ENCODE peak calls at places on chromosomes 13 and 19, in four cellular contexts. G is amygdala, N is HFF-Myc, R is activated T-cell treated with anti-CD3 and anti-CD28 coated beads for 1 hour. D is an unnamed sample.

GRCh38 chr19:1632462-1633268 is 19.8 kb downstream of the TCF3 start:
- DNase-seq in G (no peak), N (no peak), R (no peak), D (no peak)

GRCh38 chr19:15432629-15433518 is 14.1 kb upstream of the AKAP8L start:
- DNase-seq in G (no peak), N (no peak), R (peak; percentile 89), D (peak; percentile 93)

GRCh38 chr13:54953786-54954185 is 1925.2 kb downstream of the OLFM4 start:
- DNase-seq in G (no peak), N (no peak), R (no peak), D (no peak)

GRCh38 chr13:38899581-38899980 is 91.0 kb downstream of the STOML3 start:
- DNase-seq in G (no peak), N (no peak), R (no peak), D (no peak)

GRCh38 chr13:98368019-98368418 is 190.9 kb upstream of the RNF113B start:
- DNase-seq in G (no peak), N (no peak), R (no peak), D (no peak)

GRCh38 chr13:96238861-96239260 is 149.0 kb downstream of the HS6ST3 start:
- DNase-seq in G (no peak), N (no peak), R (no peak), D (no peak)

GRCh38 chr19:37983153-37983552 is 76.1 kb downstream of the SIPA1L3 start:
- DNase-seq in G (no peak), N (peak; percentile 15), R (no peak), D (no peak)

GRCh38 chr19:51150627-51151026 is 8.5 kb downstream of the SIGLEC7 start:
- DNase-seq in G (no peak), N (no peak), R (no peak), D (no peak)

GRCh38 chr13:65911546-65912193 is 1318.5 kb downstream of the PCDH9 start:
- DNase-seq in G (no peak), N (no peak), R (no peak), D (no peak)

GRCh38 chr13:42486711-42487198 is 87.2 kb upstream of the TNFSF11 start:
- DNase-seq in G (no peak), N (no peak), R (no peak), D (no peak)

GRCh38 chr19:12202250-12202649 is 39.4 kb downstream of the ZNF136 start:
- DNase-seq in G (no peak), N (no peak), R (peak; percentile 53), D (peak; percentile 47)

GRCh38 chr13:112748947-112749346 is 59.1 kb downstream of the ATP11A start:
- DNase-seq in G (no peak), N (no peak), R (no peak), D (no peak)

GRCh38 chr13:26184791-26185250 is 37.3 kb downstream of the RNF6 start:
- DNase-seq in G (no peak), N (peak; percentile 30), R (peak; percentile 62), D (peak; percentile 44)

GRCh38 chr19:34673590-34673989 is 3.4 kb downstream of the SCGB2B2 start:
- DNase-seq in G (no peak), N (no peak), R (no peak), D (no peak)

GRCh38 chr13:98746968-98747367 is 5.5 kb downstream of the SLC15A1 start:
- DNase-seq in G (no peak), N (no peak), R (no peak), D (no peak)

GRCh38 chr13:54709546-54709945 is 1680.9 kb downstream of the OLFM4 start:
- DNase-seq in G (no peak), N (no peak), R (no peak), D (no peak)

GRCh38 chr13:94716016-94716415 is 3.7 kb upstream of the SOX21 start:
- DNase-seq in G (no peak), N (no peak), R (no peak), D (no peak)

GRCh38 chr13:20713751-20714150 is 10.3 kb downstream of the IL17D start:
- DNase-seq in G (no peak), N (no peak), R (no peak), D (no peak)

GRCh38 chr13:40993119-40993518 is 26.0 kb downstream of the ELF1 start:
- DNase-seq in G (no peak), N (no peak), R (no peak), D (no peak)

GRCh38 chr13:112069063-112069726 is 2.2 kb downstream of the SOX1 start:
- DNase-seq in G (no peak), N (no peak), R (no peak), D (no peak)

GRCh38 chr19:2846180-2846935 is 5.1 kb downstream of the ZNF555 start:
- DNase-seq in G (no peak), N (no peak), R (no peak), D (no peak)

GRCh38 chr13:26785845-26786630 is 25.5 kb upstream of the GPR12 start:
- DNase-seq in G (no peak), N (peak; percentile 2), R (peak; percentile 17), D (peak; percentile 16)

GRCh38 chr13:30863796-30864195 is 42.3 kb upstream of the MEDAG start:
- DNase-seq in G (no peak), N (no peak), R (no peak), D (no peak)

GRCh38 chr13:30551194-30551593 is 66.5 kb upstream of the USPL1 start:
- DNase-seq in G (no peak), N (peak; percentile 16), R (no peak), D (no peak)

GRCh38 chr19:45455707-45456499 is 11.9 kb upstream of the FOSB start:
- DNase-seq in G (no peak), N (no peak), R (no peak), D (peak; percentile 37)

GRCh38 chr19:29605653-29606419 is at the start of gene POP4:
- DNase-seq in G (peak; percentile 70), N (peak; percentile 87), R (peak; percentile 96), D (peak; percentile 97)

GRCh38 chr13:114053026-114053425 is 79.2 kb upstream of the C13orf46 start:
- DNase-seq in G (no peak), N (no peak), R (no peak), D (no peak)

GRCh38 chr13:97266328-97266727 is 44.2 kb downstream of the MBNL2 start:
- DNase-seq in G (no peak), N (no peak), R (no peak), D (no peak)